ENCODE peak calls at places on chromosomes 2 and 18, in six cellular contexts. C, X, N, G, S and L are unnamed samples.

GRCh38 chr18:79869591-79870368 is 72.0 kb downstream of the KCNG2 start:
- DNase-seq in S (no peak), G (no peak), N (no peak), X (no peak), C (no peak), L (no peak)

GRCh38 chr2:48145845-48146452 is 239.7 kb upstream of the FBXO11 start:
- DNase-seq in G (no peak), X (no peak), C (no peak), N (peak), S (peak), L (no peak)

GRCh38 chr2:222903234-222904220 is 42.7 kb downstream of the ACSL3 start:
- DNase-seq in X (peak), G (peak), N (peak), C (peak), S (peak), L (no peak)

GRCh38 chr18:57909620-57910019 is 106.5 kb upstream of the ATP8B1 start:
- DNase-seq in S (no peak), G (peak), X (no peak), C (no peak), N (no peak), L (no peak)

GRCh38 chr2:235511751-235512698 is 18.2 kb downstream of the AGAP1 start:
- DNase-seq in X (no peak), C (no peak), G (no peak), N (no peak), S (no peak), L (no peak)

GRCh38 chr2:176129013-176129796 is at the start of gene HOXD8:
- DNase-seq in N (peak), C (no peak), X (peak), G (peak), S (peak), L (no peak)

GRCh38 chr2:38260972-38261371 is 116.1 kb downstream of the ATL2 start:
- DNase-seq in C (no peak), X (no peak), N (no peak), S (no peak), G (no peak), L (no peak)

GRCh38 chr2:42085706-42086487 is 38.1 kb downstream of the PKDCC start:
- DNase-seq in C (no peak), S (no peak), G (no peak), X (no peak), N (no peak), L (no peak)

GRCh38 chr18:76721207-76721996 is 101.0 kb upstream of the ZNF236 start:
- DNase-seq in S (no peak), X (no peak), C (peak), G (no peak), N (no peak), L (no peak)

GRCh38 chr2:225164406-225165048 is 122.3 kb upstream of the DOCK10 start:
- DNase-seq in X (no peak), C (no peak), S (no peak), G (no peak), N (no peak), L (no peak)

GRCh38 chr2:217905395-217905794 is 97.4 kb downstream of the TNS1 start:
- DNase-seq in X (no peak), S (no peak), C (no peak), N (no peak), G (no peak), L (no peak)

GRCh38 chr2:75334076-75334475 is 134.8 kb upstream of the TACR1 start:
- DNase-seq in G (no peak), N (no peak), S (no peak), X (no peak), C (no peak), L (no peak)

GRCh38 chr18:79590191-79591039 is 89.2 kb upstream of the CTDP1 start:
- DNase-seq in G (no peak), N (no peak), X (no peak), C (no peak), S (peak), L (no peak)

GRCh38 chr18:30093376-30093775 is 949.2 kb downstream of the DSC3 start:
- DNase-seq in C (no peak), N (no peak), G (peak), X (no peak), S (no peak), L (no peak)

GRCh38 chr2:201654611-201655384 is 11.5 kb upstream of the TMEM237 start:
- DNase-seq in G (no peak), C (no peak), S (peak), N (no peak), X (no peak), L (peak)

GRCh38 chr18:76981388-76981968 is 151.1 kb downstream of the MBP start:
- DNase-seq in N (no peak), S (peak), X (no peak), G (no peak), C (no peak), L (no peak)

GRCh38 chr18:26356045-26356785 is 130.0 kb downstream of the TAF4B start:
- DNase-seq in X (no peak), S (no peak), C (no peak), G (no peak), N (no peak), L (no peak)

GRCh38 chr2:218009191-218010114 is 6.7 kb upstream of the TNS1 start:
- DNase-seq in C (no peak), G (no peak), S (no peak), X (no peak), N (peak), L (no peak)

GRCh38 chr2:1833046-1833445 is 88.7 kb upstream of the PXDN start:
- DNase-seq in S (no peak), C (no peak), N (no peak), G (no peak), X (no peak), L (no peak)

GRCh38 chr18:78327643-78328042 is 652.0 kb upstream of the SALL3 start:
- DNase-seq in G (no peak), N (no peak), C (no peak), S (no peak), X (no peak), L (no peak)

GRCh38 chr2:5524551-5524950 is 167.6 kb upstream of the SOX11 start:
- DNase-seq in N (no peak), C (no peak), S (no peak), G (no peak), X (no peak), L (no peak)

GRCh38 chr2:108271691-108272253 is 16.9 kb upstream of the SULT1C2 start:
- DNase-seq in X (no peak), G (peak), N (no peak), C (no peak), S (peak), L (no peak)

GRCh38 chr2:88698498-88699233 is 7.2 kb downstream of the RPIA start:
- DNase-seq in G (peak), X (no peak), C (no peak), S (no peak), N (peak), L (no peak)

GRCh38 chr18:72433756-72434155 is 110.4 kb downstream of the CBLN2 start:
- DNase-seq in C (no peak), N (no peak), S (no peak), G (no peak), X (no peak), L (no peak)

GRCh38 chr2:186980117-186980442 is 131.1 kb upstream of the ZSWIM2 start:
- DNase-seq in X (no peak), S (no peak), G (peak), N (no peak), C (no peak), L (no peak)

GRCh38 chr18:25896178-25896780 is 194.1 kb downstream of the SS18 start:
- DNase-seq in N (peak), S (peak), X (peak), G (peak), C (peak), L (peak)

GRCh38 chr18:26438980-26439379 is 109.4 kb downstream of the KCTD1 start:
- DNase-seq in S (no peak), C (no peak), G (no peak), N (no peak), X (no peak), L (no peak)

GRCh38 chr2:134917958-134918517 is 584 bp upstream of the CCNT2 start:
- DNase-seq in G (peak), N (no peak), S (no peak), X (peak), C (peak), L (no peak)

GRCh38 chr2:32745191-32745590 is 117.3 kb downstream of the TTC27 start:
- DNase-seq in C (no peak), S (no peak), X (no peak), N (no peak), G (peak), L (peak)

GRCh38 chr2:166375736-166376487 is at the start of gene SCN9A:
- DNase-seq in G (peak), X (peak), C (no peak), N (peak), S (peak), L (peak)

GRCh38 chr2:206176128-206176527 is 16.4 kb downstream of the EEF1B2 start:
- DNase-seq in C (no peak), S (no peak), G (no peak), X (no peak), N (no peak), L (no peak)

GRCh38 chr2:229422005-229422404 is 150.9 kb upstream of the PID1 start:
- DNase-seq in X (no peak), N (no peak), C (no peak), S (no peak), G (no peak), L (no peak)

GRCh38 chr18:13136056-13136688 is 82.4 kb upstream of the LDLRAD4 start:
- DNase-seq in G (peak), S (no peak), N (no peak), C (peak), X (no peak), L (no peak)

GRCh38 chr2:80437959-80438358 is 133.4 kb upstream of the LRRTM1 start:
- DNase-seq in C (no peak), S (no peak), X (no peak), N (peak), G (no peak), L (no peak)

GRCh38 chr2:64913357-64913869 is 75.8 kb upstream of the SLC1A4 start:
- DNase-seq in N (peak), C (no peak), S (no peak), G (peak), X (no peak), L (no peak)